ENCODE peak calls at places on chromosomes 4 and X, in seven cellular contexts. L is astrocyte of the spinal cord, S is esophagus squamous epithelium, M is foreskin fibroblast, Z is transverse colon, D is WTC11, X is dorsolateral prefrontal cortex. Y is an unnamed sample.
A peak's percentile ranks its signal among the peaks of the same experiment; 100 is the strongest.

GRCh38 chr4:125368161-125368560 is 53.4 kb downstream of the FAT4 start:
- DNase-seq in L (peak; percentile 66), D (no peak), X (no peak), Z (no peak), S (no peak), M (peak; percentile 32), Y (no peak)

GRCh38 chr4:140038031-140038533 is 115.9 kb downstream of the MAML3 start:
- DNase-seq in Z (no peak), M (no peak), D (no peak), X (no peak), S (no peak), L (peak; percentile 81), Y (no peak)

GRCh38 chr4:139656614-139657486 is 8.8 kb upstream of the MGST2 start:
- DNase-seq in M (peak; percentile 55), X (peak; percentile 51), L (peak; percentile 79), Z (peak; percentile 61), S (no peak), D (peak; percentile 57), Y (peak; percentile 86)

GRCh38 chr4:1821679-1822567 is 28.8 kb downstream of the FGFR3 start:
- DNase-seq in X (no peak), M (no peak), S (no peak), L (no peak), D (no peak), Z (no peak), Y (peak; percentile 83)

GRCh38 chr4:3826247-3827172 is 60.3 kb downstream of the ADRA2C start:
- DNase-seq in Z (no peak), S (no peak), D (no peak), L (no peak), M (no peak), X (no peak), Y (no peak)

GRCh38 chr4:25100156-25100555 is 60.1 kb downstream of the SEPSECS start:
- DNase-seq in D (no peak), X (no peak), M (no peak), Z (no peak), S (no peak), L (no peak), Y (peak; percentile 27)

GRCh38 chr4:184807797-184808718 is 17.7 kb downstream of the ACSL1 start:
- DNase-seq in X (peak; percentile 91), S (no peak), L (peak; percentile 76), D (peak; percentile 62), Z (no peak), M (peak; percentile 88), Y (no peak)

GRCh38 chr4:117135634-117136354 is 50.4 kb upstream of the TRAM1L1 start:
- DNase-seq in D (no peak), M (no peak), L (no peak), X (no peak), Z (no peak), S (no peak), Y (no peak)

GRCh38 chrX:41605144-41605543 is 83.6 kb upstream of the GPR34 start:
- DNase-seq in D (no peak), X (no peak), M (no peak), Z (no peak), S (no peak), L (no peak), Y (no peak)

GRCh38 chr4:73533515-73534422 is 52.2 kb downstream of the AFM start:
- DNase-seq in L (no peak), Z (peak; percentile 11), X (no peak), S (no peak), M (no peak), D (no peak), Y (no peak)

GRCh38 chrX:135086197-135086854 is 34.0 kb downstream of the ETDB start:
- DNase-seq in M (peak; percentile 32), D (no peak), L (peak; percentile 56), X (no peak), S (no peak), Z (peak; percentile 22), Y (no peak)

GRCh38 chr4:168741281-168742173 is 244.7 kb downstream of the PALLD start:
- DNase-seq in L (no peak), S (no peak), X (no peak), M (no peak), Z (no peak), D (no peak), Y (no peak)

GRCh38 chrX:31889028-31889427 is 817.2 kb upstream of the FTHL17 start:
- DNase-seq in M (no peak), Z (no peak), D (no peak), L (no peak), S (no peak), X (no peak), Y (no peak)

GRCh38 chr4:139243448-139244365 is 36.3 kb downstream of the MGARP start:
- DNase-seq in S (no peak), M (peak; percentile 96), D (no peak), X (no peak), L (peak; percentile 95), Z (no peak), Y (peak; percentile 6)

GRCh38 chr4:24260133-24260532 is 324.2 kb downstream of the DHX15 start:
- DNase-seq in D (no peak), M (no peak), S (no peak), X (no peak), Z (no peak), L (no peak), Y (no peak)

GRCh38 chr4:38310446-38311043 is 350.3 kb downstream of the PTTG2 start:
- DNase-seq in D (no peak), S (no peak), X (no peak), M (no peak), L (peak; percentile 48), Z (peak; percentile 28), Y (no peak)

GRCh38 chr4:3041192-3042142 is 32.9 kb downstream of the HTT-AS start:
- DNase-seq in L (peak; percentile 21), Z (peak; percentile 58), D (peak; percentile 37), S (no peak), X (no peak), M (peak; percentile 41), Y (no peak)

GRCh38 chr4:124833831-124834505 is 121.4 kb upstream of the ANKRD50 start:
- DNase-seq in L (no peak), S (no peak), X (no peak), M (no peak), D (no peak), Z (no peak), Y (no peak)

GRCh38 chrX:13235930-13236329 is 83.9 kb downstream of the ATXN3L start:
- DNase-seq in S (no peak), X (no peak), L (no peak), D (no peak), M (no peak), Z (no peak), Y (no peak)

GRCh38 chrX:99468993-99469392 is 941.1 kb downstream of the PCDH19 start:
- DNase-seq in X (no peak), D (no peak), S (no peak), Z (no peak), L (no peak), M (no peak), Y (no peak)

GRCh38 chr4:88187766-88188165 is 29.3 kb upstream of the ABCG2 start:
- DNase-seq in D (no peak), S (no peak), M (no peak), L (no peak), Z (no peak), X (no peak), Y (no peak)

GRCh38 chrX:20091499-20091898 is 25.2 kb downstream of the MAP7D2 start:
- DNase-seq in D (no peak), M (no peak), Z (no peak), X (no peak), L (no peak), S (no peak), Y (no peak)

GRCh38 chr4:7819446-7819845 is 120.2 kb downstream of the AFAP1 start:
- DNase-seq in M (no peak), S (no peak), L (no peak), X (no peak), D (no peak), Z (no peak), Y (no peak)
- TF ChIP-seq CTCF in M (no peak), S (no peak), L (no peak), X (no peak), D (no peak), Z (no peak), Y (no peak)

GRCh38 chr4:64781737-64782326 is 372.6 kb upstream of the TECRL start:
- DNase-seq in Z (no peak), D (no peak), X (no peak), L (peak; percentile 54), S (no peak), M (no peak), Y (no peak)
- TF ChIP-seq CTCF in Z (peak; percentile 66), D (peak; percentile 62), X (peak; percentile 81), L (peak; percentile 52), S (no peak), M (peak; percentile 45), Y (peak; percentile 81)

GRCh38 chr4:162131256-162131655 is 32.5 kb downstream of the FSTL5 start:
- DNase-seq in Z (no peak), D (no peak), L (no peak), S (no peak), X (no peak), M (no peak), Y (no peak)
- TF ChIP-seq CTCF in Z (no peak), D (peak; percentile 16), L (peak; percentile 24), S (no peak), X (no peak), M (no peak), Y (peak; percentile 28)

GRCh38 chr4:6705638-6706037 is 4.0 kb downstream of the MRFAP1L1 start:
- DNase-seq in L (no peak), S (no peak), D (no peak), X (no peak), Z (no peak), M (no peak), Y (no peak)

GRCh38 chr4:6714954-6715353 is 1.0 kb upstream of the BLOC1S4 start:
- DNase-seq in M (no peak), D (no peak), Z (no peak), S (no peak), L (no peak), X (no peak), Y (no peak)

GRCh38 chr4:6710282-6710681 is 617 bp upstream of the MRFAP1L1 start:
- DNase-seq in M (no peak), L (no peak), D (no peak), Z (no peak), X (no peak), S (no peak), Y (no peak)

GRCh38 chr4:6706173-6706572 is 3.5 kb downstream of the MRFAP1L1 start:
- DNase-seq in S (no peak), Z (no peak), L (no peak), M (no peak), D (no peak), X (no peak), Y (no peak)

DNA sequence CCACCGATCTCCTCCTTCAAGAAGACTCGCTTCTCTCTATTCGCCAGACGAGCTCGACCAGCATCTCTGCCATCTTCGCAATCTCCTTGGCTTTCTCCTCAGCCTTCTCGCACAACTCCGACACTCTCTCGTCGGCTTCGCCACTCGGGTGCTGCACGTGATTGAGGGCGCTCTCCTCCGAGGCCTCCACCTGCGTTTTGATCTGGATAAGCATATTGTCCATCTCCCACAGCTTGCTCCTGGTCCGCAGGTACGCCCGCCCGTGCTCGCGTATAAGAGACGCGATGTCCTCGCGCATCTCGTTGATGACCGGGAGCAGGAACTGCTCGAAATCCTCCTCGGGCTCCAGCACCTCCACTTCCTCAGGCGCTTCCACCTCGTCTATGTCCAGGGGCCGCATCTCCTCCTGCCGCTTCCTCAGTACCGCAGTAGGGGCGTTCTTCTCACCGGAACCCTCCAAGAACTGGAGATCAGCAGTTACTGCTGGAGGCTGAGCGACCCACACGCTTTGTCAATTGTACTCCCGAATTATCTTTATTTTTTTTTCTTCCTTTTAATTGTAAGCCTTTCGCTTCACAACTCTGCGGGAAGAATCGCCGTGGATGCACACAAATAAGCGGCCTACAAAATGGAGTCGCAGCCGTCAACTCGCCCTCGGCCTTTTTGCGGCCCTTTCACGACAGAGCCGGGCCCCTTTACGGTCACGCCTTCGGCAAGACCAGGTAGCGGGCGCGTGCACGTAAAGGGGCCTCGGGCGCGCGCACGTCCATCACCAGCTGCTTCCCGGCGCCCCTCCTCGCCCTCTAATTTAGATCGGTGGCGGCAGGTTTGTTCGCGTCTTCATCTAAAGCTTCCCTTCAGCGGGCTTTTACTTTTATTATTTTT is at the start of gene MRFAP1L1:
- DNase-seq in M (peak; percentile 97), L (peak; percentile 98), S (peak; percentile 88), Z (peak; percentile 97), X (peak; percentile 94), D (peak; percentile 98), Y (peak; percentile 98)
- TF ChIP-seq CTCF in M (no peak), L (no peak), S (no peak), Z (peak; percentile 22), X (peak; percentile 58), D (no peak), Y (no peak)